ENCODE peak calls at places on chromosomes 7 and 10, in nine cellular contexts. Q is heart right ventricle, X is fibroblast of lung, E is neural progenitor cell, B is IMR-90, D is transverse colon, P is lower lobe of right lung, J is tibial artery, Y is spleen. C is an unnamed sample. For H3K4me1, the result is how much of the 10 kb centered on the place peaks cover.

GRCh38 chr7:90345548-90346319 is 782 bp upstream of the GTPBP10 start:
- DNase-seq in Q (no peak), X (peak), E (peak), B (peak), D (peak), P (no peak), J (no peak), Y (no peak), C (peak)

GRCh38 chr7:45660901-45661211 is 86.7 kb downstream of the ADCY1 start:
- DNase-seq in Q (no peak), X (no peak), E (no peak), B (no peak), D (no peak), P (no peak), J (no peak), Y (no peak), C (no peak)

GRCh38 chr10:96287392-96288105 is 16.2 kb upstream of the BLNK start:
- DNase-seq in Q (no peak), X (peak), E (no peak), B (no peak), D (no peak), P (no peak), J (no peak), Y (no peak), C (peak)

GRCh38 chr7:156475666-156476065 is 164.9 kb upstream of the RNF32 start:
- DNase-seq in Q (no peak), X (peak), E (peak), B (peak), D (no peak), P (no peak), J (no peak), Y (no peak), C (no peak)

GRCh38 chr10:7475046-7475860 is 64.4 kb upstream of the SFMBT2 start:
- DNase-seq in Q (peak), X (peak), E (peak), B (no peak), D (peak), P (no peak), J (peak), Y (no peak), C (no peak)

GRCh38 chr10:47380341-47381215 is 3.5 kb downstream of the ZNF488 start:
- DNase-seq in Q (no peak), X (no peak), E (no peak), B (no peak), D (peak), P (no peak), J (peak), Y (peak), C (peak)

GRCh38 chr7:101691822-101692384 is 62.8 kb upstream of the MYL10 start:
- DNase-seq in Q (no peak), X (no peak), E (peak), B (no peak), D (peak), P (no peak), J (no peak), Y (no peak), C (peak)

GRCh38 chr10:3148041-3148440 is 24.5 kb downstream of the PITRM1 start:
- DNase-seq in Q (no peak), X (no peak), E (no peak), B (no peak), D (no peak), P (no peak), J (no peak), Y (no peak), C (no peak)

GRCh38 chr10:123134915-123135414 is 805 bp upstream of the HMX3 start:
- DNase-seq in Q (no peak), X (no peak), E (peak), B (no peak), D (no peak), P (no peak), J (no peak), Y (no peak), C (no peak)

GRCh38 chr10:103153302-103153759 is 39.7 kb downstream of the NT5C2 start:
- DNase-seq in Q (no peak), X (peak), E (peak), B (peak), D (no peak), P (no peak), J (peak), Y (no peak), C (no peak)

GRCh38 chr7:7315851-7316250 is 133.5 kb downstream of the C1GALT1 start:
- DNase-seq in Q (no peak), X (no peak), E (no peak), B (no peak), D (no peak), P (no peak), J (no peak), Y (no peak), C (no peak)

GRCh38 chr10:33365871-33366411 is 31.5 kb upstream of the NRP1 start:
- DNase-seq in Q (no peak), X (peak), E (no peak), B (peak), D (no peak), P (no peak), J (no peak), Y (no peak), C (no peak)

GRCh38 chr7:155052982-155053381 is 17.1 kb upstream of the HTR5A start:
- DNase-seq in Q (no peak), X (no peak), E (no peak), B (no peak), D (no peak), P (no peak), J (no peak), Y (no peak), C (no peak)

GRCh38 chr7:53246974-53247373 is 211.5 kb downstream of the POM121L12 start:
- DNase-seq in Q (no peak), X (no peak), E (no peak), B (no peak), D (no peak), P (no peak), J (no peak), Y (no peak), C (no peak)

GRCh38 chr7:50552139-50552538 is 13.1 kb downstream of the DDC start:
- DNase-seq in Q (no peak), X (no peak), E (no peak), B (no peak), D (no peak), P (no peak), J (no peak), Y (no peak), C (peak)

GRCh38 chr10:70847666-70848360 is 32.1 kb downstream of the SGPL1 start:
- DNase-seq in Q (no peak), X (no peak), E (no peak), B (peak), D (no peak), P (no peak), J (no peak), Y (no peak), C (no peak)

GRCh38 chr10:18214692-18215563 is 74.7 kb downstream of the CACNB2 start:
- DNase-seq in Q (no peak), X (peak), E (peak), B (peak), D (peak), P (no peak), J (peak), Y (no peak), C (peak)

GRCh38 chr10:124151466-124152095 is 58.2 kb upstream of the CHST15 start:
- DNase-seq in Q (no peak), X (no peak), E (no peak), B (no peak), D (no peak), P (no peak), J (no peak), Y (peak), C (no peak)

GRCh38 chr7:218896-219580 is 26.7 kb downstream of the FAM20C start:
- DNase-seq in Q (no peak), X (no peak), E (no peak), B (no peak), D (no peak), P (no peak), J (no peak), Y (no peak), C (no peak)

GRCh38 chr10:17923728-17924127 is 28.0 kb upstream of the SLC39A12 start:
- DNase-seq in Q (no peak), X (peak), E (no peak), B (peak), D (peak), P (no peak), J (peak), Y (no peak), C (no peak)

GRCh38 chr10:17472481-17473227 is 18.3 kb upstream of the ST8SIA6 start:
- DNase-seq in Q (no peak), X (no peak), E (no peak), B (no peak), D (no peak), P (no peak), J (no peak), Y (no peak), C (no peak)

GRCh38 chr7:81638216-81638615 is 131.6 kb downstream of the HGF start:
- DNase-seq in Q (no peak), X (peak), E (no peak), B (peak), D (no peak), P (no peak), J (no peak), Y (no peak), C (no peak)

GRCh38 chr7:154789404-154789803 is 213.5 kb downstream of the PAXIP1 start:
- DNase-seq in Q (no peak), X (no peak), E (peak), B (no peak), D (no peak), P (no peak), J (no peak), Y (no peak), C (no peak)

GRCh38 chr10:48606530-48607355 is 1.9 kb upstream of the ARHGAP22 start:
- DNase-seq in Q (no peak), X (peak), E (no peak), B (peak), D (peak), P (no peak), J (peak), Y (no peak), C (no peak)

GRCh38 chr7:66886152-66886551 is 34.9 kb upstream of the TMEM248 start:
- DNase-seq in Q (no peak), X (no peak), E (no peak), B (no peak), D (no peak), P (no peak), J (no peak), Y (no peak), C (no peak)

GRCh38 chr10:62136931-62137330 is 131.7 kb downstream of the RTKN2 start:
- DNase-seq in Q (no peak), X (peak), E (no peak), B (peak), D (no peak), P (no peak), J (no peak), Y (no peak), C (no peak)

GRCh38 chr10:10703390-10703789 is 314.3 kb upstream of the CELF2 start:
- DNase-seq in Q (no peak), X (no peak), E (no peak), B (no peak), D (no peak), P (no peak), J (no peak), Y (no peak), C (no peak)

GRCh38 chr7:79060498-79060897 is 393.0 kb downstream of the MAGI2 start:
- DNase-seq in Q (no peak), X (no peak), E (no peak), B (no peak), D (no peak), P (no peak), J (no peak), Y (no peak), C (no peak)

GRCh38 chr7:79064187-79064823 is 389.2 kb downstream of the MAGI2 start:
- DNase-seq in Q (no peak), X (peak), E (no peak), B (peak), D (no peak), P (no peak), J (no peak), Y (no peak), C (no peak)

GRCh38 chr7:79063019-79063698 is 390.3 kb downstream of the MAGI2 start:
- DNase-seq in Q (no peak), X (no peak), E (no peak), B (peak), D (no peak), P (no peak), J (no peak), Y (no peak), C (no peak)
- TF ChIP-seq CTCF in Q (no peak), X (no peak), E (peak), B (peak), D (no peak), P (no peak), J (no peak), Y (no peak), C (no peak)

DNA sequence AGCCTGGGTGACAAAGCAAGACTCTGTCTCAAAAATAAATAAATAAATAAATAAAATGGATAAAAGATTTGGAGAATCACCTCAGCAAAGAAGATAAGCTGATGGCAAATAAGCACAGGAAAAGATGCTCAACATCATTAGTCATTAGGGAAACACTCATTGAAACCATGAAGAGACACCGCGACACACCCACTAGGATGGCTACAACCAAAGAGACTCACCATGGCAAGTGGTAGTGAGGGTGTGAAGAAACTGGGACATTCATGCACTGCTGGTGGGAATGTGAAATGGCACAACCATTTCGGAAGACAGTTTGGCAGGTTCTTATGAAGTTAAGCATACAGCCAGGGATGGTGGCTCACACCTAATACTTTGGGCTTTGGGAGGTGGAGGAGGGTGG is 37.8 kb upstream of the FXYD4 start:
- DNase-seq in Q (no peak), X (no peak), E (no peak), B (no peak), D (no peak), P (no peak), J (no peak), Y (no peak), C (no peak)
- H3K4me1 ChIP-seq in Q (under half), X (under half), E (under half), B (under half), D (under half), P (under half), J (under half), Y (under half), C (under half)

DNA sequence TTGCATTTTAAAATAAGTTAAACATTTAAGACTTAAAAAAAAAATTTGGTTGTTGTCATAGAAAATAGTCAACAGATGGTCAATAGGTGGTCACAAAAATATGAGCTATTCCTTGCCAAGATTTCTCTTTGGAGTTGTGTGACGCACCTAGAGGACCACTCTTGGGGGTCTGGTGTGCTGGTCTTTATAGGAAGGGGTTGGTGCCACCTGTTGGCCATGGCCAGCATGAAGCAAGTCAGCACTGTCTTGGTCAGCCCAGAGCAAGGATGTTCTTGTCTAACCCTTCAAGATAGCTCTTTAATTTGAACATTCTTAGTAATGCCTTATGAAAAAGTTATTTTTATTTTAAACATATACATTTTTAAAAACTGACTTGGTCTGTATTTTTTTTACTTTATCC is 267.9 kb upstream of the CNTNAP2 start:
- DNase-seq in Q (no peak), X (peak), E (peak), B (no peak), D (no peak), P (no peak), J (no peak), Y (no peak), C (peak)
- TF ChIP-seq CTCF in Q (peak), X (no peak), E (peak), B (no peak), D (no peak), P (peak), J (no peak), Y (no peak), C (peak)

GRCh38 chr10:114634607-114634974 is 23.5 kb downstream of the ABLIM1 start:
- DNase-seq in Q (peak), X (peak), E (no peak), B (peak), D (no peak), P (peak), J (peak), Y (no peak), C (peak)
- H3K4me1 ChIP-seq in Q (half or more), X (under half), E (under half), B (under half), D (under half), P (half or more), J (under half), Y (under half), C (half or more)

C was measured in Caco-2.